ENCODE peak calls at places on chromosomes 5 and 9, in nine cellular contexts. One of them, this sample, is unnamed.

GRCh38 chr5:125409101-125409495 is 662.7 kb upstream of the ZNF608 start:
- DNase-seq in NCI-H82: peak; percentile 53
- DNase-seq in astrocyte: no peak
- DNase-seq in stimulated activated CD4-positive, alpha-beta T cell treated with anti-CD3 and anti-CD28 coated beads, Interleukin-1b, Interleukin-23, amount 100 ng/mL, for 1 hour: no peak
- DNase-seq in activated CD4-positive, alpha-beta T cell treated with anti-CD3 and anti-CD28 coated beads for 36 hours: no peak
- DNase-seq in NCI-H446 treated with DMSO at 0.1 percent for 48 hours: no peak
- DNase-seq in Right ventricle myocardium inferior: no peak
- DNase-seq in ACHN: peak; percentile 31
- DNase-seq in left ventricle myocardium inferior: no peak
- DNase-seq in this sample: no peak

GRCh38 chr5:161342886-161343285 is 203.6 kb downstream of the GABRB2 start:
- DNase-seq in NCI-H82: no peak
- DNase-seq in astrocyte: no peak
- DNase-seq in stimulated activated CD4-positive, alpha-beta T cell treated with anti-CD3 and anti-CD28 coated beads, Interleukin-1b, Interleukin-23, amount 100 ng/mL, for 1 hour: no peak
- DNase-seq in activated CD4-positive, alpha-beta T cell treated with anti-CD3 and anti-CD28 coated beads for 36 hours: no peak
- DNase-seq in NCI-H446 treated with DMSO at 0.1 percent for 48 hours: no peak
- DNase-seq in Right ventricle myocardium inferior: no peak
- DNase-seq in ACHN: no peak
- DNase-seq in left ventricle myocardium inferior: no peak
- DNase-seq in this sample: no peak

GRCh38 chr9:126722252-126722921 is 82.5 kb upstream of the ZBTB43 start:
- DNase-seq in NCI-H82: peak; percentile 87
- DNase-seq in astrocyte: peak; percentile 21
- DNase-seq in stimulated activated CD4-positive, alpha-beta T cell treated with anti-CD3 and anti-CD28 coated beads, Interleukin-1b, Interleukin-23, amount 100 ng/mL, for 1 hour: peak; percentile 88
- DNase-seq in activated CD4-positive, alpha-beta T cell treated with anti-CD3 and anti-CD28 coated beads for 36 hours: peak; percentile 96
- DNase-seq in NCI-H446 treated with DMSO at 0.1 percent for 48 hours: no peak
- DNase-seq in Right ventricle myocardium inferior: peak; percentile 93
- DNase-seq in ACHN: peak; percentile 87
- DNase-seq in left ventricle myocardium inferior: peak; percentile 82
- DNase-seq in this sample: no peak

GRCh38 chr5:134136221-134136631 is 21.7 kb downstream of the TCF7 start:
- DNase-seq in NCI-H82: no peak
- DNase-seq in astrocyte: no peak
- DNase-seq in stimulated activated CD4-positive, alpha-beta T cell treated with anti-CD3 and anti-CD28 coated beads, Interleukin-1b, Interleukin-23, amount 100 ng/mL, for 1 hour: no peak
- DNase-seq in activated CD4-positive, alpha-beta T cell treated with anti-CD3 and anti-CD28 coated beads for 36 hours: peak; percentile 6
- DNase-seq in NCI-H446 treated with DMSO at 0.1 percent for 48 hours: no peak
- DNase-seq in Right ventricle myocardium inferior: peak; percentile 33
- DNase-seq in ACHN: no peak
- DNase-seq in left ventricle myocardium inferior: peak; percentile 6
- DNase-seq in this sample: peak; percentile 68

GRCh38 chr5:41109186-41109585 is 38.0 kb upstream of the MROH2B start:
- DNase-seq in NCI-H82: no peak
- DNase-seq in astrocyte: peak; percentile 4
- DNase-seq in stimulated activated CD4-positive, alpha-beta T cell treated with anti-CD3 and anti-CD28 coated beads, Interleukin-1b, Interleukin-23, amount 100 ng/mL, for 1 hour: no peak
- DNase-seq in activated CD4-positive, alpha-beta T cell treated with anti-CD3 and anti-CD28 coated beads for 36 hours: no peak
- DNase-seq in NCI-H446 treated with DMSO at 0.1 percent for 48 hours: no peak
- DNase-seq in Right ventricle myocardium inferior: no peak
- DNase-seq in ACHN: no peak
- DNase-seq in left ventricle myocardium inferior: no peak
- DNase-seq in this sample: no peak

GRCh38 chr9:1071730-1072129 is 21.6 kb downstream of the DMRT2 start:
- DNase-seq in NCI-H82: no peak
- DNase-seq in astrocyte: no peak
- DNase-seq in stimulated activated CD4-positive, alpha-beta T cell treated with anti-CD3 and anti-CD28 coated beads, Interleukin-1b, Interleukin-23, amount 100 ng/mL, for 1 hour: no peak
- DNase-seq in activated CD4-positive, alpha-beta T cell treated with anti-CD3 and anti-CD28 coated beads for 36 hours: no peak
- DNase-seq in NCI-H446 treated with DMSO at 0.1 percent for 48 hours: no peak
- DNase-seq in Right ventricle myocardium inferior: no peak
- DNase-seq in ACHN: no peak
- DNase-seq in left ventricle myocardium inferior: no peak
- DNase-seq in this sample: no peak

GRCh38 chr5:139131881-139132480 is 66.2 kb downstream of the SIL1 start:
- DNase-seq in NCI-H82: peak; percentile 34
- DNase-seq in astrocyte: no peak
- DNase-seq in stimulated activated CD4-positive, alpha-beta T cell treated with anti-CD3 and anti-CD28 coated beads, Interleukin-1b, Interleukin-23, amount 100 ng/mL, for 1 hour: no peak
- DNase-seq in activated CD4-positive, alpha-beta T cell treated with anti-CD3 and anti-CD28 coated beads for 36 hours: no peak
- DNase-seq in NCI-H446 treated with DMSO at 0.1 percent for 48 hours: no peak
- DNase-seq in Right ventricle myocardium inferior: no peak
- DNase-seq in ACHN: no peak
- DNase-seq in left ventricle myocardium inferior: no peak
- DNase-seq in this sample: no peak

GRCh38 chr5:172559004-172559932 is 81.8 kb upstream of the NEURL1B start:
- DNase-seq in NCI-H82: peak; percentile 22
- DNase-seq in astrocyte: peak; percentile 92
- DNase-seq in stimulated activated CD4-positive, alpha-beta T cell treated with anti-CD3 and anti-CD28 coated beads, Interleukin-1b, Interleukin-23, amount 100 ng/mL, for 1 hour: no peak
- DNase-seq in activated CD4-positive, alpha-beta T cell treated with anti-CD3 and anti-CD28 coated beads for 36 hours: no peak
- DNase-seq in NCI-H446 treated with DMSO at 0.1 percent for 48 hours: peak; percentile 18
- DNase-seq in Right ventricle myocardium inferior: peak; percentile 79
- DNase-seq in ACHN: peak; percentile 35
- DNase-seq in left ventricle myocardium inferior: peak; percentile 71
- DNase-seq in this sample: no peak

GRCh38 chr9:105024529-105024928 is 96.6 kb upstream of the ABCA1 start:
- DNase-seq in NCI-H82: no peak
- DNase-seq in astrocyte: no peak
- DNase-seq in stimulated activated CD4-positive, alpha-beta T cell treated with anti-CD3 and anti-CD28 coated beads, Interleukin-1b, Interleukin-23, amount 100 ng/mL, for 1 hour: no peak
- DNase-seq in activated CD4-positive, alpha-beta T cell treated with anti-CD3 and anti-CD28 coated beads for 36 hours: no peak
- DNase-seq in NCI-H446 treated with DMSO at 0.1 percent for 48 hours: no peak
- DNase-seq in Right ventricle myocardium inferior: no peak
- DNase-seq in ACHN: no peak
- DNase-seq in left ventricle myocardium inferior: no peak
- DNase-seq in this sample: no peak

GRCh38 chr9:16413509-16414016 is 456.9 kb downstream of the BNC2 start:
- DNase-seq in NCI-H82: no peak
- DNase-seq in astrocyte: peak; percentile 92
- DNase-seq in stimulated activated CD4-positive, alpha-beta T cell treated with anti-CD3 and anti-CD28 coated beads, Interleukin-1b, Interleukin-23, amount 100 ng/mL, for 1 hour: no peak
- DNase-seq in activated CD4-positive, alpha-beta T cell treated with anti-CD3 and anti-CD28 coated beads for 36 hours: no peak
- DNase-seq in NCI-H446 treated with DMSO at 0.1 percent for 48 hours: no peak
- DNase-seq in Right ventricle myocardium inferior: no peak
- DNase-seq in ACHN: no peak
- DNase-seq in left ventricle myocardium inferior: no peak
- DNase-seq in this sample: no peak

GRCh38 chr9:110900451-110900850 is 137.8 kb downstream of the LPAR1 start:
- DNase-seq in NCI-H82: no peak
- DNase-seq in astrocyte: no peak
- DNase-seq in stimulated activated CD4-positive, alpha-beta T cell treated with anti-CD3 and anti-CD28 coated beads, Interleukin-1b, Interleukin-23, amount 100 ng/mL, for 1 hour: no peak
- DNase-seq in activated CD4-positive, alpha-beta T cell treated with anti-CD3 and anti-CD28 coated beads for 36 hours: no peak
- DNase-seq in NCI-H446 treated with DMSO at 0.1 percent for 48 hours: no peak
- DNase-seq in Right ventricle myocardium inferior: no peak
- DNase-seq in ACHN: no peak
- DNase-seq in left ventricle myocardium inferior: no peak
- DNase-seq in this sample: no peak

GRCh38 chr9:9615086-9615485 is 997.7 kb downstream of the PTPRD start:
- DNase-seq in NCI-H82: no peak
- DNase-seq in astrocyte: no peak
- DNase-seq in stimulated activated CD4-positive, alpha-beta T cell treated with anti-CD3 and anti-CD28 coated beads, Interleukin-1b, Interleukin-23, amount 100 ng/mL, for 1 hour: no peak
- DNase-seq in activated CD4-positive, alpha-beta T cell treated with anti-CD3 and anti-CD28 coated beads for 36 hours: no peak
- DNase-seq in NCI-H446 treated with DMSO at 0.1 percent for 48 hours: no peak
- DNase-seq in Right ventricle myocardium inferior: no peak
- DNase-seq in ACHN: no peak
- DNase-seq in left ventricle myocardium inferior: no peak
- DNase-seq in this sample: no peak

GRCh38 chr9:135804588-135805421 is 102.5 kb downstream of the CAMSAP1 start:
- DNase-seq in NCI-H82: peak; percentile 41
- DNase-seq in astrocyte: peak; percentile 38
- DNase-seq in stimulated activated CD4-positive, alpha-beta T cell treated with anti-CD3 and anti-CD28 coated beads, Interleukin-1b, Interleukin-23, amount 100 ng/mL, for 1 hour: no peak
- DNase-seq in activated CD4-positive, alpha-beta T cell treated with anti-CD3 and anti-CD28 coated beads for 36 hours: no peak
- DNase-seq in NCI-H446 treated with DMSO at 0.1 percent for 48 hours: no peak
- DNase-seq in Right ventricle myocardium inferior: peak; percentile 64
- DNase-seq in ACHN: no peak
- DNase-seq in left ventricle myocardium inferior: no peak
- DNase-seq in this sample: no peak

GRCh38 chr9:81028504-81028903 is 660.8 kb downstream of the TLE1 start:
- DNase-seq in NCI-H82: no peak
- DNase-seq in astrocyte: peak; percentile 99
- DNase-seq in stimulated activated CD4-positive, alpha-beta T cell treated with anti-CD3 and anti-CD28 coated beads, Interleukin-1b, Interleukin-23, amount 100 ng/mL, for 1 hour: no peak
- DNase-seq in activated CD4-positive, alpha-beta T cell treated with anti-CD3 and anti-CD28 coated beads for 36 hours: no peak
- DNase-seq in NCI-H446 treated with DMSO at 0.1 percent for 48 hours: no peak
- DNase-seq in Right ventricle myocardium inferior: no peak
- DNase-seq in ACHN: peak; percentile 92
- DNase-seq in left ventricle myocardium inferior: no peak
- DNase-seq in this sample: no peak

GRCh38 chr5:53479656-53480473 is 564 bp upstream of the FST start:
- DNase-seq in NCI-H82: peak; percentile 60
- DNase-seq in astrocyte: peak; percentile 31
- DNase-seq in stimulated activated CD4-positive, alpha-beta T cell treated with anti-CD3 and anti-CD28 coated beads, Interleukin-1b, Interleukin-23, amount 100 ng/mL, for 1 hour: no peak
- DNase-seq in activated CD4-positive, alpha-beta T cell treated with anti-CD3 and anti-CD28 coated beads for 36 hours: peak; percentile 54
- DNase-seq in NCI-H446 treated with DMSO at 0.1 percent for 48 hours: peak; percentile 3
- DNase-seq in Right ventricle myocardium inferior: peak; percentile 83
- DNase-seq in ACHN: no peak
- DNase-seq in left ventricle myocardium inferior: peak; percentile 71
- DNase-seq in this sample: no peak

GRCh38 chr5:38382898-38383297 is 124.5 kb downstream of the EGFLAM start:
- DNase-seq in NCI-H82: peak; percentile 89
- DNase-seq in astrocyte: peak; percentile 39
- DNase-seq in stimulated activated CD4-positive, alpha-beta T cell treated with anti-CD3 and anti-CD28 coated beads, Interleukin-1b, Interleukin-23, amount 100 ng/mL, for 1 hour: peak; percentile 9
- DNase-seq in activated CD4-positive, alpha-beta T cell treated with anti-CD3 and anti-CD28 coated beads for 36 hours: peak; percentile 73
- DNase-seq in NCI-H446 treated with DMSO at 0.1 percent for 48 hours: peak; percentile 37
- DNase-seq in Right ventricle myocardium inferior: no peak
- DNase-seq in ACHN: peak; percentile 69
- DNase-seq in left ventricle myocardium inferior: peak; percentile 37
- DNase-seq in this sample: no peak

GRCh38 chr9:103798620-103799019 is 295.5 kb upstream of the SMC2 start:
- DNase-seq in NCI-H82: no peak
- DNase-seq in astrocyte: peak; percentile 42
- DNase-seq in stimulated activated CD4-positive, alpha-beta T cell treated with anti-CD3 and anti-CD28 coated beads, Interleukin-1b, Interleukin-23, amount 100 ng/mL, for 1 hour: no peak
- DNase-seq in activated CD4-positive, alpha-beta T cell treated with anti-CD3 and anti-CD28 coated beads for 36 hours: peak; percentile 14
- DNase-seq in NCI-H446 treated with DMSO at 0.1 percent for 48 hours: no peak
- DNase-seq in Right ventricle myocardium inferior: no peak
- DNase-seq in ACHN: peak; percentile 79
- DNase-seq in left ventricle myocardium inferior: no peak
- DNase-seq in this sample: no peak

GRCh38 chr5:67192719-67193464 is 3.7 kb downstream of the CD180 start:
- DNase-seq in NCI-H82: no peak
- DNase-seq in astrocyte: peak; percentile 23
- DNase-seq in stimulated activated CD4-positive, alpha-beta T cell treated with anti-CD3 and anti-CD28 coated beads, Interleukin-1b, Interleukin-23, amount 100 ng/mL, for 1 hour: no peak
- DNase-seq in activated CD4-positive, alpha-beta T cell treated with anti-CD3 and anti-CD28 coated beads for 36 hours: no peak
- DNase-seq in NCI-H446 treated with DMSO at 0.1 percent for 48 hours: no peak
- DNase-seq in Right ventricle myocardium inferior: no peak
- DNase-seq in ACHN: no peak
- DNase-seq in left ventricle myocardium inferior: no peak
- DNase-seq in this sample: no peak

GRCh38 chr9:101991926-101992325 is 253.5 kb upstream of the GRIN3A start:
- DNase-seq in NCI-H82: peak; percentile 22
- DNase-seq in astrocyte: no peak
- DNase-seq in stimulated activated CD4-positive, alpha-beta T cell treated with anti-CD3 and anti-CD28 coated beads, Interleukin-1b, Interleukin-23, amount 100 ng/mL, for 1 hour: no peak
- DNase-seq in activated CD4-positive, alpha-beta T cell treated with anti-CD3 and anti-CD28 coated beads for 36 hours: no peak
- DNase-seq in NCI-H446 treated with DMSO at 0.1 percent for 48 hours: no peak
- DNase-seq in Right ventricle myocardium inferior: no peak
- DNase-seq in ACHN: no peak
- DNase-seq in left ventricle myocardium inferior: no peak
- DNase-seq in this sample: no peak

GRCh38 chr9:130782883-130783537 is 52.0 kb upstream of the ABL1 start:
- DNase-seq in NCI-H82: no peak
- DNase-seq in astrocyte: no peak
- DNase-seq in stimulated activated CD4-positive, alpha-beta T cell treated with anti-CD3 and anti-CD28 coated beads, Interleukin-1b, Interleukin-23, amount 100 ng/mL, for 1 hour: no peak
- DNase-seq in activated CD4-positive, alpha-beta T cell treated with anti-CD3 and anti-CD28 coated beads for 36 hours: no peak
- DNase-seq in NCI-H446 treated with DMSO at 0.1 percent for 48 hours: no peak
- DNase-seq in Right ventricle myocardium inferior: no peak
- DNase-seq in ACHN: no peak
- DNase-seq in left ventricle myocardium inferior: no peak
- DNase-seq in this sample: no peak

GRCh38 chr9:137027369-137028012 is 546 bp downstream of the ABCA2 start:
- DNase-seq in NCI-H82: peak; percentile 52
- DNase-seq in astrocyte: no peak
- DNase-seq in stimulated activated CD4-positive, alpha-beta T cell treated with anti-CD3 and anti-CD28 coated beads, Interleukin-1b, Interleukin-23, amount 100 ng/mL, for 1 hour: no peak
- DNase-seq in activated CD4-positive, alpha-beta T cell treated with anti-CD3 and anti-CD28 coated beads for 36 hours: no peak
- DNase-seq in NCI-H446 treated with DMSO at 0.1 percent for 48 hours: no peak
- DNase-seq in Right ventricle myocardium inferior: no peak
- DNase-seq in ACHN: peak; percentile 37
- DNase-seq in left ventricle myocardium inferior: no peak
- DNase-seq in this sample: no peak

GRCh38 chr5:89283758-89284493 is 400.9 kb upstream of the MEF2C start:
- DNase-seq in NCI-H82: no peak
- DNase-seq in astrocyte: no peak
- DNase-seq in stimulated activated CD4-positive, alpha-beta T cell treated with anti-CD3 and anti-CD28 coated beads, Interleukin-1b, Interleukin-23, amount 100 ng/mL, for 1 hour: no peak
- DNase-seq in activated CD4-positive, alpha-beta T cell treated with anti-CD3 and anti-CD28 coated beads for 36 hours: no peak
- DNase-seq in NCI-H446 treated with DMSO at 0.1 percent for 48 hours: no peak
- DNase-seq in Right ventricle myocardium inferior: no peak
- DNase-seq in ACHN: no peak
- DNase-seq in left ventricle myocardium inferior: no peak
- DNase-seq in this sample: no peak

GRCh38 chr5:179319123-179319522 is 26.1 kb downstream of the ADAMTS2 start:
- DNase-seq in NCI-H82: no peak
- DNase-seq in astrocyte: no peak
- DNase-seq in stimulated activated CD4-positive, alpha-beta T cell treated with anti-CD3 and anti-CD28 coated beads, Interleukin-1b, Interleukin-23, amount 100 ng/mL, for 1 hour: no peak
- DNase-seq in activated CD4-positive, alpha-beta T cell treated with anti-CD3 and anti-CD28 coated beads for 36 hours: no peak
- DNase-seq in NCI-H446 treated with DMSO at 0.1 percent for 48 hours: no peak
- DNase-seq in Right ventricle myocardium inferior: no peak
- DNase-seq in ACHN: no peak
- DNase-seq in left ventricle myocardium inferior: no peak
- DNase-seq in this sample: no peak